ENCODE peak calls at places on chromosomes 16 and 17, in five cellular contexts. J is mammary epithelial cell; U is GM23248; Q is CD4-positive, alpha-beta T cell; T is Peyer's patch. W is an unnamed sample.

GRCh38 chr16:1776991-1777374 is 4.0 kb upstream of the MRPS34 start:
- DNase-seq in J (no peak), U (no peak), Q (no peak), T (no peak), W (no peak)

GRCh38 chr16:81521141-81521626 is 76.6 kb downstream of the CMIP start:
- DNase-seq in J (no peak), U (no peak), Q (peak), T (no peak), W (no peak)

GRCh38 chr16:2425825-2426430 is 3.3 kb upstream of the CCNF start:
- DNase-seq in J (no peak), U (no peak), Q (no peak), T (no peak), W (no peak)

GRCh38 chr17:38460082-38460715 is 31.9 kb downstream of the ARHGAP23 start:
- DNase-seq in J (no peak), U (no peak), Q (no peak), T (no peak), W (no peak)

GRCh38 chr16:87332150-87332549 is 15.0 kb upstream of the C16orf95 start:
- DNase-seq in J (no peak), U (peak), Q (no peak), T (no peak), W (no peak)

GRCh38 chr17:39920218-39921210 is 2.1 kb upstream of the GSDMB start:
- DNase-seq in J (no peak), U (no peak), Q (no peak), T (peak), W (no peak)

GRCh38 chr16:85128079-85128837 is 16.0 kb upstream of the CIBAR2 start:
- DNase-seq in J (no peak), U (no peak), Q (no peak), T (no peak), W (no peak)

GRCh38 chr17:62995377-62995885 is 29.4 kb downstream of the TANC2 start:
- DNase-seq in J (peak), U (peak), Q (no peak), T (no peak), W (no peak)

GRCh38 chr17:82957961-82958491 is 118.2 kb upstream of the ZNF750 start:
- DNase-seq in J (no peak), U (no peak), Q (no peak), T (peak), W (no peak)

GRCh38 chr17:39939588-39940419 is 12.3 kb downstream of the LRRC3C start:
- DNase-seq in J (peak), U (peak), Q (no peak), T (no peak), W (no peak)

GRCh38 chr17:35432176-35433074 is at the start of gene SLFN12:
- DNase-seq in J (peak), U (peak), Q (peak), T (no peak), W (peak)

GRCh38 chr17:50719924-50720805 is 762 bp downstream of the LUC7L3 start:
- DNase-seq in J (no peak), U (no peak), Q (no peak), T (no peak), W (no peak)

GRCh38 chr16:17166095-17166494 is 304.7 kb downstream of the XYLT1 start:
- DNase-seq in J (no peak), U (peak), Q (no peak), T (no peak), W (no peak)

GRCh38 chr16:87662254-87663204 is 60.2 kb downstream of the JPH3 start:
- DNase-seq in J (no peak), U (no peak), Q (no peak), T (no peak), W (no peak)

GRCh38 chr17:47776330-47777197 is 43.5 kb downstream of the TBX21 start:
- DNase-seq in J (peak), U (peak), Q (no peak), T (no peak), W (no peak)

GRCh38 chr16:55759983-55760664 is 72.8 kb downstream of the CES1 start:
- DNase-seq in J (no peak), U (peak), Q (no peak), T (no peak), W (no peak)

GRCh38 chr16:50276801-50277560 is 10.6 kb downstream of the ADCY7 start:
- DNase-seq in J (no peak), U (no peak), Q (no peak), T (no peak), W (no peak)

GRCh38 chr17:62765351-62765750 is 42.8 kb downstream of the MARCHF10 start:
- DNase-seq in J (no peak), U (no peak), Q (no peak), T (no peak), W (no peak)

GRCh38 chr17:7426896-7427488 is 1.6 kb downstream of the SPEM2 start:
- DNase-seq in J (no peak), U (no peak), Q (no peak), T (no peak), W (no peak)

DNA sequence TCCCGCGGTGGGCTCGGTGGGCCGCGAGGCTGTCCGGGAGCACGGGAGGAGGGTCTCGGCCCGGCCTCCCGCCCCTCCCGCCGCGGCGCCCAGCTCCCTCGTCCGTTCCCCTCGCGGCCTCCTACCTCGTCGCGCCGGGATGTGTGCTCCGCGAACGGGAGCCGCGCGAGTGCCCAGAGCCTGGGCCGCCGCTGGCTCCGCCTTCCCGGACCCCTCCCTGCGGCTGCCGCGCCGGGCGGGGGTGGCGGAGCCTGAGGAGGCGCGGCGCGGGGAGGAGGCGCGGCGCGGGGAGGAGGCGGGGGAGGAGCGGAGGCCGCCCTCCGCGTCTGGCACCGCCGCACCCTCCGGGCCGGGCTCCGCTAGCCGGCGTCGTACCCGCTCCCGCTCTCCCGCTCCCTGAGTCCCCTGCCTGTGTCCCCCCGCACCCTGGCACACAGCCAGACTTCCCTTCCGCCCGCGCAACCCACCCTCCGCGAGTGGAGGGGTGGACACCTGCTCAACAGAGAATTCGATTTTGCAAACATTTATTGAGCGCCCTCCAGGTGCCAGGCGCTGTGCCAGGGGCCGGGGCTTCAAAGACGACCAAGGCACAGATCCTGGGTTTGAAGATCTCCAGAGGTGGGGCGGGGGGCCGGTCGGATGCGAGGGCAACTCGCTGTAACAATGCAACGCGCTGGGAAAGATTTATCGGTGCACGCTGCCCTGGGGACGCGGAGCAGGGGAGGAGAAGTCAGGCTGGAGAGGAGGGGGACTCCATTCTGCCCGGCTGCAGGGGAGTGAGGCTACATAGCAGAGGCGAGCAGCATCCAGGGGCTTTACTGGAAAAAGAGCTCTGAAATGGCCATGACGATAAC is at the start of gene MPP3:
- DNase-seq in J (peak), U (peak), Q (peak), T (peak), W (no peak)
- H3K27ac ChIP-seq in J (no peak), U (peak), Q (no peak), T (peak), W (peak)

GRCh38 chr16:640614-641013 is 1.0 kb upstream of the MCRIP2 start:
- DNase-seq in J (no peak), U (no peak), Q (no peak), T (no peak), W (no peak)

GRCh38 chr16:641326-642188 is at the start of gene MCRIP2:
- DNase-seq in J (peak), U (peak), Q (peak), T (peak), W (no peak)

GRCh38 chr16:644556-644955 is 2.9 kb downstream of the MCRIP2 start:
- DNase-seq in J (no peak), U (no peak), Q (no peak), T (no peak), W (no peak)

GRCh38 chr16:643050-643368 is 1.4 kb downstream of the MCRIP2 start:
- DNase-seq in J (no peak), U (no peak), Q (no peak), T (no peak), W (no peak)

GRCh38 chr16:642189-643049 is 791 bp downstream of the MCRIP2 start:
- DNase-seq in J (no peak), U (peak), Q (no peak), T (peak), W (no peak)
- H3K27ac ChIP-seq in J (no peak), U (no peak), Q (no peak), T (peak), W (no peak)

GRCh38 chr17:27318633-27319032 is 24.7 kb downstream of the WSB1 start:
- DNase-seq in J (no peak), U (no peak), Q (no peak), T (no peak), W (no peak)

GRCh38 chr17:27318228-27318627 is 24.3 kb downstream of the WSB1 start:
- DNase-seq in J (no peak), U (no peak), Q (no peak), T (no peak), W (no peak)

GRCh38 chr17:27320222-27320560 is 26.3 kb downstream of the WSB1 start:
- DNase-seq in J (no peak), U (no peak), Q (no peak), T (no peak), W (no peak)

GRCh38 chr17:27321372-27321771 is 27.5 kb downstream of the WSB1 start:
- DNase-seq in J (no peak), U (no peak), Q (no peak), T (no peak), W (no peak)

GRCh38 chr17:27319536-27320221 is 25.8 kb downstream of the WSB1 start:
- DNase-seq in J (no peak), U (peak), Q (no peak), T (no peak), W (no peak)
- H3K27ac ChIP-seq in J (no peak), U (peak), Q (no peak), T (peak), W (no peak)

GRCh38 chr17:2071024-2071385 is 16.1 kb downstream of the HIC1 start:
- DNase-seq in J (no peak), U (no peak), Q (no peak), T (peak), W (no peak)
- H3K27ac ChIP-seq in J (no peak), U (no peak), Q (no peak), T (peak), W (no peak)

GRCh38 chr16:48505705-48506104 is 104.3 kb downstream of the N4BP1 start:
- DNase-seq in J (no peak), U (no peak), Q (no peak), T (no peak), W (no peak)

GRCh38 chr16:48507886-48508285 is 102.1 kb downstream of the N4BP1 start:
- DNase-seq in J (no peak), U (no peak), Q (no peak), T (no peak), W (no peak)

GRCh38 chr16:48511716-48512115 is 98.3 kb downstream of the N4BP1 start:
- DNase-seq in J (peak), U (peak), Q (no peak), T (no peak), W (no peak)

GRCh38 chr16:48507346-48507745 is 102.6 kb downstream of the N4BP1 start:
- DNase-seq in J (no peak), U (no peak), Q (no peak), T (no peak), W (no peak)

GRCh38 chr16:48511071-48511540 is 98.9 kb downstream of the N4BP1 start:
- DNase-seq in J (peak), U (peak), Q (no peak), T (no peak), W (peak)
- H3K27ac ChIP-seq in J (peak), U (peak), Q (no peak), T (no peak), W (peak)

GRCh38 chr17:76386966-76387765 is 2.8 kb downstream of the SPHK1 start:
- DNase-seq in J (no peak), U (no peak), Q (no peak), T (peak), W (no peak)

GRCh38 chr17:76384222-76384986 is at the start of gene SPHK1:
- DNase-seq in J (peak), U (peak), Q (peak), T (peak), W (no peak)

GRCh38 chr17:76383645-76384221 is 676 bp upstream of the SPHK1 start:
- DNase-seq in J (no peak), U (peak), Q (peak), T (peak), W (no peak)

GRCh38 chr17:76385892-76386786 is 1.7 kb downstream of the SPHK1 start:
- DNase-seq in J (peak), U (peak), Q (peak), T (peak), W (no peak)

DNA sequence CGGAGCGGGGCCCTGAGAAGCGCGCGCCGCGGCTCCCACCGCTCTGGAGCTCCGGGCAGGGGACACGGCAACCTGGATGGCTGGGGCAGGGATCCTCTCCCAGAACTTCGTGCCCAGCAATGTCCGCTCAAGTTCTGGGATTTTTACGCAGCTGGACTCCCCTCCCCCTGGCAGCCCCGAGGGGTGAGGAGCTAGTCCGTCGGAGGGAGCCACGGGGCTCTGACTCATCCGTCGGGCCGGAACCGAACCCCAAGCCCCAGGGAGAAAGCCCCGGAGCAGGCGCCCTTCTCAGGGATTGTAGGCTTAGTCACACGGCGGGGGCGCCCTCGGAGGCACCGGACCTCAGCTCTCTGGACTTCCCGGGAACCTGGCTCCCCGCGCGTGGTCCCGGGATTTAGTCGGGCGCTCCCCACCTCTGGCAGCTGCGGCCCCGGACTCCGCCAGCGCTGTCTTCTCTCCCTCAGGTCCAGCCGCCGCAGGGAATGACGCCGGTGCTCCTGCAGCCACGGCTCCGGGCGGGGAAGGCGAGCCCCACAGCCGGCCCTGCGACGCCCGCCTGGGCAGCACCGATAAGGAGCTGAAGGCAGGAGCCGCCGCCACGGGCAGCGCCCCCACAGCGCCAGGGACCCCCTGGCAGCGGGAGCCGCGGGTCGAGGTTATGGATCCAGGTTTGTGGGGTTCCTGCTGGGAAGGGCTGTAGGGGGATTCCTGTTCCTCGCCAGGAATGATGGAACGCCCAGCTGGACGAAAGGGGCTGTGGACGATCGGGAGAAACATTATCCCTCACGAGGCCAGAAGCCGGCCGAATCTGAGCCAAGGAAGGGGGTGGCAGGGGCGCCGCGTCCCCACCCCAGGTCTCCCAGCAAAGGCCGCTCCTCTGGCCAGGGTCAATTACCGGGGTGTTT is 830 bp downstream of the SPHK1 start:
- DNase-seq in J (peak), U (peak), Q (no peak), T (peak), W (no peak)
- H3K27ac ChIP-seq in J (peak), U (peak), Q (no peak), T (peak), W (peak)

GRCh38 chr16:749010-749409 is 8.2 kb upstream of the CIAO3 start:
- DNase-seq in J (peak), U (peak), Q (no peak), T (no peak), W (no peak)

GRCh38 chr16:747978-748746 is 7.4 kb upstream of the CIAO3 start:
- DNase-seq in J (no peak), U (no peak), Q (no peak), T (no peak), W (no peak)

GRCh38 chr16:746637-747036 is 5.8 kb upstream of the CIAO3 start:
- DNase-seq in J (no peak), U (no peak), Q (no peak), T (no peak), W (no peak)

GRCh38 chr16:743794-744500 is 3.1 kb upstream of the CIAO3 start:
- DNase-seq in J (no peak), U (no peak), Q (no peak), T (no peak), W (no peak)

DNA sequence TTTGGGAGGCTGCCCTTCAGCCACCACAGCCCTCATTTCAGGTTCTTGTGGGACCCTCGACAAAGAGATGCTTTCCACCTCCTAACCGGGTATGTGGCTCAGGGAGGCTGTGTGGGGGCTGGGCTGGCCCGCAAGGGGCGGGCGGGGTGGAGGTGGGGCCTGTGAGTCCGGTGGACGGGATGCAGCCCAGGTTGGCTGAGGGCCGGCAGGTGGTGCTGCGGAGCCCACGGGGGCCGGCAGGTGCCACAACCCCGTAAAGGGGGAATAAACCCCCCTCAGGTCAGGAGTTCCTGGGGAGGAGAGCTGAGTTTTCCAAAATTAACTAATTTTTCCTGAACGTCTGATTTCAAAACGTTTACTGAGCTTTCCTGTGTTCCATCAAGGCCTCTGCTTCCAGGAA is 4.9 kb upstream of the CIAO3 start:
- DNase-seq in J (no peak), U (no peak), Q (no peak), T (no peak), W (no peak)
- H3K27ac ChIP-seq in J (no peak), U (no peak), Q (no peak), T (no peak), W (no peak)